ENCODE peak calls at places on chromosomes 12 and 14, in ten cellular contexts. L is activated CD8-positive, alpha-beta memory T cell treated with anti-CD3 and anti-CD28 coated beads for 48 hours; P is activated CD4-positive, alpha-beta T cell treated with anti-CD3 and anti-CD28 coated beads for 24 hours; C is fibroblast of mammary gland; Z is GM18507; W is retina; B is ELR; R is Right ventricle myocardium inferior; U is progenitor cell of endocrine pancreas; H is NK-92 treated with Interleukin-12 subunit alpha and Interleukin-12 subunit beta, amount 100 ng/mL, for 24 hours. I is an unnamed sample.

GRCh38 chr12:116919706-116920485 is 9.1 kb downstream of the FBXW8 start:
- DNase-seq in H (no peak), R (no peak), C (no peak), Z (no peak), U (no peak), L (no peak), P (no peak), B (no peak), W (no peak), I (no peak)

GRCh38 chr14:105135700-105136395 is 32.7 kb downstream of the JAG2 start:
- DNase-seq in W (no peak), U (no peak), B (no peak), C (no peak), Z (no peak), H (no peak), P (no peak), L (no peak), R (no peak), I (no peak)

GRCh38 chr12:92068441-92068840 is 77.2 kb downstream of the BTG1 start:
- DNase-seq in P (no peak), U (no peak), H (no peak), W (no peak), Z (no peak), C (no peak), L (no peak), B (no peak), R (no peak), I (no peak)

GRCh38 chr14:70773182-70773862 is 36.0 kb downstream of the MAP3K9 start:
- DNase-seq in B (no peak), H (no peak), L (no peak), W (no peak), U (no peak), C (no peak), P (no peak), Z (no peak), R (no peak), I (no peak)

GRCh38 chr14:23558363-23559009 is 2.4 kb downstream of the THTPA start:
- DNase-seq in H (no peak), R (no peak), L (no peak), Z (no peak), B (no peak), W (no peak), C (no peak), P (no peak), U (no peak), I (no peak)

GRCh38 chr12:122035292-122035691 is 13.6 kb downstream of the BCL7A start:
- DNase-seq in P (no peak), L (no peak), R (no peak), H (no peak), B (no peak), Z (no peak), C (no peak), U (no peak), W (no peak), I (no peak)

GRCh38 chr14:68309631-68310030 is 483.2 kb downstream of the ZFP36L1 start:
- DNase-seq in B (peak), R (no peak), L (no peak), P (no peak), Z (no peak), C (no peak), H (no peak), U (no peak), W (no peak), I (no peak)

GRCh38 chr12:52121848-52122838 is 42.6 kb downstream of the SMIM41 start:
- DNase-seq in H (peak), B (peak), R (peak), L (peak), Z (peak), C (peak), U (peak), W (peak), P (peak), I (peak)

GRCh38 chr14:102545461-102546265 is 36.1 kb upstream of the ANKRD9 start:
- DNase-seq in P (no peak), B (peak), Z (no peak), L (no peak), W (peak), R (no peak), C (peak), H (no peak), U (no peak), I (no peak)

GRCh38 chr14:33617154-33617553 is 333.7 kb downstream of the EGLN3 start:
- DNase-seq in P (no peak), L (no peak), U (no peak), W (no peak), Z (no peak), B (peak), H (no peak), R (no peak), C (peak), I (no peak)

GRCh38 chr12:3580071-3580749 is 89.2 kb downstream of the PRMT8 start:
- DNase-seq in U (no peak), B (no peak), R (no peak), L (no peak), P (no peak), H (no peak), Z (no peak), C (no peak), W (no peak), I (no peak)

GRCh38 chr12:118404876-118405521 is 28.6 kb downstream of the SUDS3 start:
- DNase-seq in U (peak), R (no peak), C (peak), W (peak), Z (peak), L (peak), P (peak), H (peak), B (peak), I (peak)

GRCh38 chr12:1796515-1797010 is 23.8 kb upstream of the LRTM2 start:
- DNase-seq in L (no peak), B (peak), W (no peak), C (peak), P (no peak), R (no peak), Z (no peak), U (no peak), H (no peak), I (peak)

GRCh38 chr12:50603817-50604639 is 99.2 kb downstream of the DIP2B start:
- DNase-seq in C (peak), W (no peak), Z (no peak), P (no peak), U (no peak), H (no peak), B (no peak), R (no peak), L (no peak), I (no peak)

GRCh38 chr12:87405918-87406317 is 623.3 kb downstream of the C12orf50 start:
- DNase-seq in U (no peak), H (no peak), P (no peak), L (no peak), C (no peak), R (no peak), W (no peak), B (no peak), Z (no peak), I (no peak)

I was measured in GM19239.